ENCODE peak calls at places on chromosome 2, in ten cellular contexts. D is GM12878, E is body of pancreas, O is heart right ventricle, G is A673, W is esophagus squamous epithelium, I is endodermal cell, U is psoas muscle, N is fibroblast of mammary gland, R is kidney epithelial cell. B is an unnamed sample.

GRCh38 chr2:9370746-9371145 is 52.6 kb downstream of the ITGB1BP1 start:
- DNase-seq in G (no peak), O (no peak), U (no peak), E (no peak), N (no peak), I (no peak), W (no peak), D (no peak), R (no peak), B (no peak)

GRCh38 chr2:178109813-178110212 is 2.4 kb upstream of the RBM45 start:
- DNase-seq in O (no peak), I (no peak), R (no peak), G (peak; percentile 68), E (no peak), W (no peak), D (no peak), U (no peak), N (peak; percentile 58), B (peak; percentile 10)

GRCh38 chr2:117639401-117639800 is 175.1 kb upstream of the DDX18 start:
- DNase-seq in D (no peak), G (no peak), W (no peak), R (no peak), U (no peak), E (no peak), N (no peak), I (no peak), O (no peak), B (no peak)

GRCh38 chr2:66888791-66889631 is 454.1 kb downstream of the MEIS1 start:
- DNase-seq in W (no peak), G (peak; percentile 44), D (no peak), N (peak; percentile 100), E (peak; percentile 29), R (peak; percentile 48), I (no peak), O (peak; percentile 13), U (no peak), B (no peak)

GRCh38 chr2:144331652-144332355 is 188.1 kb downstream of the ZEB2 start:
- DNase-seq in G (no peak), E (no peak), N (no peak), W (no peak), I (no peak), R (no peak), D (no peak), U (no peak), O (peak; percentile 65), B (no peak)

GRCh38 chr2:68280316-68280715 is 28.0 kb upstream of the PPP3R1 start:
- DNase-seq in D (no peak), N (no peak), O (no peak), W (no peak), G (no peak), I (no peak), R (no peak), U (no peak), E (no peak), B (no peak)

GRCh38 chr2:118697771-118698170 is 149.7 kb downstream of the EN1 start:
- DNase-seq in O (no peak), D (no peak), N (peak; percentile 37), U (no peak), I (no peak), R (no peak), W (no peak), G (no peak), E (no peak), B (no peak)

GRCh38 chr2:4020153-4020552 is 316.8 kb downstream of the DCDC2C start:
- DNase-seq in N (no peak), D (no peak), O (no peak), E (no peak), U (no peak), I (no peak), G (no peak), W (no peak), R (no peak), B (no peak)

GRCh38 chr2:191171708-191172355 is 21.0 kb upstream of the STAT4 start:
- DNase-seq in O (no peak), U (no peak), D (no peak), E (peak; percentile 31), N (peak; percentile 98), R (peak; percentile 75), G (no peak), W (no peak), I (no peak), B (no peak)

GRCh38 chr2:2848621-2849443 is 517.8 kb upstream of the MYT1L start:
- DNase-seq in I (no peak), O (no peak), G (no peak), D (no peak), W (no peak), R (no peak), E (peak; percentile 48), U (no peak), N (no peak), B (no peak)

GRCh38 chr2:101038455-101039255 is 36.6 kb downstream of the RPL31 start:
- DNase-seq in W (no peak), E (peak; percentile 18), U (no peak), N (peak; percentile 19), D (no peak), G (peak; percentile 31), O (no peak), R (no peak), I (peak; percentile 80), B (no peak)

GRCh38 chr2:111100765-111101162 is 19.9 kb upstream of the BCL2L11 start:
- DNase-seq in D (peak; percentile 78), G (peak; percentile 35), U (no peak), W (no peak), E (no peak), I (no peak), N (peak; percentile 14), R (no peak), O (no peak), B (peak; percentile 54)

GRCh38 chr2:218072478-218073024 is 3.5 kb downstream of the RUFY4 start:
- DNase-seq in E (no peak), O (no peak), N (no peak), G (no peak), W (no peak), U (no peak), I (no peak), D (no peak), R (no peak), B (no peak)

GRCh38 chr2:23480991-23481797 is 96.2 kb downstream of the KLHL29 start:
- DNase-seq in D (no peak), O (no peak), N (peak; percentile 64), R (peak; percentile 83), G (peak; percentile 73), W (no peak), U (no peak), E (peak; percentile 76), I (peak; percentile 89), B (no peak)

GRCh38 chr2:86790828-86791561 is at the start of gene CD8A:
- DNase-seq in U (no peak), E (no peak), O (no peak), G (no peak), R (no peak), I (peak; percentile 71), D (no peak), W (no peak), N (peak; percentile 30), B (no peak)

GRCh38 chr2:95013726-95014125 is 11.8 kb upstream of the MAL start:
- DNase-seq in D (no peak), I (no peak), U (peak; percentile 14), G (no peak), E (no peak), O (no peak), N (no peak), R (no peak), W (no peak), B (no peak)

GRCh38 chr2:18690342-18690741 is 101.0 kb upstream of the NT5C1B start:
- DNase-seq in N (no peak), R (no peak), D (no peak), O (no peak), W (no peak), G (peak; percentile 10), I (peak; percentile 86), E (no peak), U (no peak), B (no peak)
- TF ChIP-seq CTCF in N (peak; percentile 20), R (peak; percentile 22), D (no peak), O (no peak), W (no peak), G (peak; percentile 61), I (peak; percentile 90), E (no peak), U (no peak), B (peak; percentile 21)

GRCh38 chr2:226796012-226796839 is 3.4 kb downstream of the IRS1 start:
- DNase-seq in U (peak; percentile 57), N (no peak), W (no peak), E (no peak), I (no peak), R (no peak), G (peak; percentile 40), D (no peak), O (no peak), B (peak; percentile 9)
- H3K4me3 ChIP-seq in U (peak overlapping the region; percentile 89), N (peak overlapping the region; percentile 76), W (peak overlapping the region; percentile 70), E (no peak overlapping the region), I (no peak overlapping the region), R (no peak overlapping the region), G (peak overlapping the region; percentile 91), D (no peak overlapping the region), O (peak overlapping the region; percentile 83), B (no peak overlapping the region)

GRCh38 chr2:158996378-158996993 is 28.0 kb downstream of the TANC1 start:
- DNase-seq in R (no peak), U (no peak), W (no peak), N (no peak), E (no peak), I (no peak), D (no peak), O (no peak), G (no peak), B (no peak)
- TF ChIP-seq CTCF in R (no peak), U (peak; percentile 22), W (no peak), N (peak; percentile 16), E (no peak), I (peak; percentile 64), D (peak; percentile 8), O (peak; percentile 51), G (peak; percentile 51), B (peak; percentile 22)

DNA sequence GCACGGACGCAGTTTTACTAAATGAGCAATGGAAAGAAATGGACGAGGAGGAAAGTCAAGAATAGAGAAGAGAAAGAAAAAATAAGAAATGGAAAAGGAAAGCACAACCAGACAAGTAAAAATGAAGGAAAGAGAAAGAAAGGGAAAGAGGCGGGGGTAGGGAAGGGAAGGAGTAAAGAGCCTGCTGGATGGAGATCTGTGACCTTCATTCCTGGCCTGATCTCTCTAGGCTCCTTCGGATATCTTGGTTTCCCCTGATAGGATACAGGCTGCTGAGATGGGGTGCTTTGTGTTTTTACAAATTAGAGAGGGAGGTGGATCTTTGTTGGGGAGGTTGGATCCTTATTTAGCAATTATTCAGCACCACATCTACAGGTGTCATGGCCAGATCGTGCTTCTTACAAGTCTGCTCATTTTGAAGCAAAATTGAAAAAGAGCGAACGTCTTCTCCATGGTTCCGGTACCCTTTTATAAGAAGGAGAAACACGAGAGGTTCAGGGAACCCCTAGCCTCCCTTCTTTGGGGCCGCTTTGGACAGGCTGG is 764 bp upstream of the LRP2 start:
- DNase-seq in R (no peak), I (no peak), W (no peak), D (no peak), O (no peak), G (no peak), E (no peak), N (peak; percentile 2), U (no peak), B (no peak)
- H3K4me3 ChIP-seq in R (no peak overlapping the region), I (peak overlapping the region; percentile 69), W (peak overlapping the region; percentile 68), D (peak overlapping the region; percentile 44), O (peak overlapping the region; percentile 56), G (peak overlapping the region; percentile 30), E (no peak overlapping the region), N (no peak overlapping the region), U (peak overlapping the region; percentile 67), B (peak overlapping the region; percentile 42)

GRCh38 chr2:71157124-71157802 is 26.8 kb downstream of the MPHOSPH10 start:
- DNase-seq in I (peak; percentile 95), W (peak; percentile 5), D (no peak), O (peak; percentile 43), E (peak; percentile 50), R (no peak), N (peak; percentile 29), G (peak; percentile 69), U (peak; percentile 57), B (no peak)
- TF ChIP-seq CTCF in I (peak; percentile 90), W (peak; percentile 55), D (peak; percentile 76), O (peak; percentile 63), E (peak; percentile 62), R (peak; percentile 65), N (peak; percentile 64), G (peak; percentile 79), U (peak; percentile 53), B (peak; percentile 77)

B was measured in GM06990.